ENCODE peak calls at places on chromosomes 5 and 9, in four cellular contexts. U is Panc1, X is K562, Q is HepG2. F is an unnamed sample.

GRCh38 chr5:143536364-143536763 is 132.9 kb upstream of the NR3C1 start:
- DNase-seq in U (peak), X (no peak), Q (peak), F (peak)

GRCh38 chr5:109354761-109355160 is 55.0 kb downstream of the PJA2 start:
- DNase-seq in U (no peak), X (no peak), Q (no peak), F (no peak)

GRCh38 chr5:2136728-2137333 is 254.1 kb upstream of the IRX4 start:
- DNase-seq in U (no peak), X (no peak), Q (no peak), F (no peak)

GRCh38 chr5:134184155-134185135 is 7.7 kb upstream of the SKP1 start:
- DNase-seq in U (peak), X (peak), Q (peak), F (peak)

GRCh38 chr5:10860196-10860543 is 99.1 kb upstream of the DAP start:
- DNase-seq in U (no peak), X (no peak), Q (no peak), F (no peak)

GRCh38 chr5:65742565-65743231 is 20.7 kb downstream of the NLN start:
- DNase-seq in U (no peak), X (peak), Q (peak), F (peak)

GRCh38 chr9:112839331-112839730 is 51.3 kb downstream of the SLC46A2 start:
- DNase-seq in U (no peak), X (no peak), Q (no peak), F (no peak)

GRCh38 chr9:89605181-89606048 is 603 bp downstream of the GADD45G start:
- DNase-seq in U (no peak), X (peak), Q (no peak), F (no peak)

GRCh38 chr9:104725014-104725413 is 22.5 kb upstream of the NIPSNAP3A start:
- DNase-seq in U (no peak), X (no peak), Q (no peak), F (no peak)

GRCh38 chr5:132491368-132492364 is 1.1 kb upstream of the IRF1 start:
- DNase-seq in U (no peak), X (no peak), Q (no peak), F (no peak)

GRCh38 chr9:70601000-70601929 is 186.8 kb upstream of the KLF9 start:
- DNase-seq in U (no peak), X (no peak), Q (peak), F (no peak)

GRCh38 chr5:135605221-135605620 is 26.4 kb upstream of the CXCL14 start:
- DNase-seq in U (no peak), X (no peak), Q (no peak), F (no peak)

GRCh38 chr9:4980046-4980727 is 4.9 kb upstream of the JAK2 start:
- DNase-seq in U (no peak), X (no peak), Q (no peak), F (no peak)
- TF ChIP-seq TCF7L2 in U (no peak), X (no peak), Q (no peak), F (no peak)

GRCh38 chr9:136257381-136258298 is 12.0 kb upstream of the QSOX2 start:
- DNase-seq in U (no peak), X (no peak), Q (no peak), F (no peak)
- TF ChIP-seq TCF7L2 in U (no peak), X (no peak), Q (no peak), F (no peak)

DNA sequence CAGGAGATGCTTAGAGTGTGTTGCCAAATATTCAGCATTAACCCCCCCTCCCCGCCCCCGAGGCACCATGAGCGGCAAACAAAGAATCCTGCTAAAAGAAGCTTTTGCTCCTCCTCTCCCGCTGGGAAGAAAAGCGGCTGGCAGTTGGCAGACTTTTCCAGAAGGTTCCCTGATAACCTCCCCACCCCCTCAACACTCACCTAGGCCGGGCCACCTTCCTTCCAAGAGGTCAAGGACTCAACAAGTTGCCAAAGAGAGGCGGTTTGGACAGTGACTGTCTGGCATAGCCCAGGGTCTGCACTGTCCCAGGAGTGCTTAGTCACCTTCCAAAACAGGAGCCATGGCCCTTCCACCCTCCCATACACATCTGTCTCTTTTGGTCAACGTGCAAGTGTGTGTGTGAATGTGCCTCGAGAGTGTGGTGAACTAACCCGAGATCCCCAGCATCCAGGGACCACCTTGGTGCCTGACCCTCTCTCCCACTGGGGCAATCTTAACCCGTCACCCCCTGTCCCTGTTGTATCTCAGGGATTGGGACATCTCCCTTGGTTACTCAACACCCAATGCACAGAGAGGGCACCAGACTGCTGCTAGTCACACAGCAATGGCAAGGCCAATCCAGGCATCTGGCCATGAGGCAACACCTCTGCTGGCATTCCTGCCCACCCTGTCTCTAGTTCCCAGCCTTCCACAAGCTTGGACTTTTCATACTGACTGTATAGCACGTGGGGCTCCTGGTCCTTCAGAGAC is 18.9 kb downstream of the CAMK2A start:
- DNase-seq in U (no peak), X (no peak), Q (peak), F (no peak)
- TF ChIP-seq TCF7L2 in U (no peak), X (no peak), Q (no peak), F (no peak)

GRCh38 chr9:94927762-94928158 is 201.3 kb downstream of the AOPEP start:
- DNase-seq in U (no peak), X (no peak), Q (no peak), F (no peak)

GRCh38 chr9:94929373-94929764 is 202.9 kb downstream of the AOPEP start:
- DNase-seq in U (no peak), X (no peak), Q (no peak), F (no peak)

GRCh38 chr9:94927048-94927761 is 200.7 kb downstream of the AOPEP start:
- DNase-seq in U (no peak), X (no peak), Q (no peak), F (no peak)

GRCh38 chr9:94928271-94928670 is 201.8 kb downstream of the AOPEP start:
- DNase-seq in U (no peak), X (no peak), Q (no peak), F (no peak)

GRCh38 chr9:94928696-94929372 is 202.3 kb downstream of the AOPEP start:
- DNase-seq in U (no peak), X (peak), Q (peak), F (no peak)
- TF ChIP-seq TCF7L2 in U (peak), X (no peak), Q (no peak), F (no peak)

GRCh38 chr9:72207278-72207677 is 58.0 kb downstream of the GDA start:
- DNase-seq in U (no peak), X (no peak), Q (peak), F (no peak)

GRCh38 chr9:72204062-72204461 is 54.8 kb downstream of the GDA start:
- DNase-seq in U (no peak), X (no peak), Q (no peak), F (no peak)

GRCh38 chr9:72200452-72200851 is 51.2 kb downstream of the GDA start:
- DNase-seq in U (no peak), X (no peak), Q (no peak), F (no peak)

GRCh38 chr9:72205513-72205912 is 56.3 kb downstream of the GDA start:
- DNase-seq in U (no peak), X (no peak), Q (no peak), F (no peak)

DNA sequence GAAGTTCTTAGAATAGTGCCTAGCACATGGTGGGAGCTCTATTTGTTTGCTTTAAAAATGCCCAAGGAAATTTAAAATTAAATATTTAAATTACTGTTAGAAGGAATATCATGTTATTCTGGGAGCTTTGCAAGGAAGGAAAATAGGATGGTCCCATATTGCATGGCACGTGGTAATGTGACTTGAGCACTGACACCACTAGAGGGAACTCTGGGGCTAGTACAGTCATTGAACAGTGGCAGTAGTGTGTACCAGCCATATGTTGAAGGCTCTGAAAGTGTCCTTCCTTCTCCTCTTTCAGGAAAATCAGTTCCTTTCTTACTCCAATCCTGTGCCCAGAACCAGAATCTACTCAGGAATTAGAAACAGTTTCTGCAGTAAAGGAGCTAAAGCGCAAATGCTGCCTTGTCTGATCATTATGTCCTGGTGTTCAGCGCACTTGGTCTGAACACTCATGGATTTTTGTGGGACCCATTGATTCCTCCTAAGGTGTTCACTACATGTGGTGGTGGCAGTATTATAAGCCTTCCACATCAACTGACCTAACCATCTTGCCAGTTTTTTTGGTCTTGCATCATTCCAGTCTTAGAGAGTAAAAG is 54.1 kb downstream of the GDA start:
- DNase-seq in U (peak), X (peak), Q (peak), F (peak)
- TF ChIP-seq TCF7L2 in U (no peak), X (no peak), Q (no peak), F (no peak)